ENCODE peak calls at places on chromosomes 6 and 20, in four cellular contexts. One of them, this sample, is unnamed.
A peak's percentile ranks its signal among the peaks of the same experiment; 100 is the strongest.

GRCh38 chr6:128567029-128567428 is 46.6 kb upstream of the PTPRK start:
- DNase-seq in AG04450: no peak
- DNase-seq in prostate gland: no peak
- DNase-seq in pancreas: no peak
- DNase-seq in this sample: no peak

GRCh38 chr20:38307371-38308046 is 3.6 kb downstream of the BPI start:
- DNase-seq in AG04450: no peak
- DNase-seq in prostate gland: no peak
- DNase-seq in pancreas: no peak
- DNase-seq in this sample: no peak

GRCh38 chr20:59015812-59016711 is 3.2 kb upstream of the TUBB1 start:
- DNase-seq in AG04450: no peak
- DNase-seq in prostate gland: no peak
- DNase-seq in pancreas: no peak
- DNase-seq in this sample: no peak

GRCh38 chr20:62614085-62614960 is 28.0 kb upstream of the SLCO4A1 start:
- DNase-seq in AG04450: no peak
- DNase-seq in prostate gland: no peak
- DNase-seq in pancreas: no peak
- DNase-seq in this sample: no peak

GRCh38 chr6:27752038-27752885 is 159.9 kb downstream of the OR2B2 start:
- DNase-seq in AG04450: peak; percentile 57
- DNase-seq in prostate gland: peak; percentile 70
- DNase-seq in pancreas: peak; percentile 60
- DNase-seq in this sample: peak; percentile 70

GRCh38 chr20:63132715-63133471 is 83.0 kb downstream of the YTHDF1 start:
- DNase-seq in AG04450: no peak
- DNase-seq in prostate gland: no peak
- DNase-seq in pancreas: peak; percentile 38
- DNase-seq in this sample: no peak

GRCh38 chr6:27178001-27178730 is 69.3 kb upstream of the PRSS16 start:
- DNase-seq in AG04450: peak; percentile 85
- DNase-seq in prostate gland: peak; percentile 42
- DNase-seq in pancreas: no peak
- DNase-seq in this sample: no peak

GRCh38 chr6:79446006-79446405 is 91.2 kb downstream of the LCA5 start:
- DNase-seq in AG04450: no peak
- DNase-seq in prostate gland: no peak
- DNase-seq in pancreas: no peak
- DNase-seq in this sample: no peak

GRCh38 chr6:42338573-42339218 is 113.0 kb downstream of the TRERF1 start:
- DNase-seq in AG04450: peak; percentile 95
- DNase-seq in prostate gland: no peak
- DNase-seq in pancreas: no peak
- DNase-seq in this sample: no peak

GRCh38 chr6:45710304-45710821 is 305.3 kb downstream of the CLIC5 start:
- DNase-seq in AG04450: no peak
- DNase-seq in prostate gland: no peak
- DNase-seq in pancreas: no peak
- DNase-seq in this sample: no peak

GRCh38 chr6:68701159-68701558 is 66.1 kb downstream of the ADGRB3 start:
- DNase-seq in AG04450: no peak
- DNase-seq in prostate gland: no peak
- DNase-seq in pancreas: no peak
- DNase-seq in this sample: no peak

GRCh38 chr20:10673176-10673830 is 496 bp downstream of the JAG1 start:
- DNase-seq in AG04450: no peak
- DNase-seq in prostate gland: no peak
- DNase-seq in pancreas: peak; percentile 80
- DNase-seq in this sample: no peak

GRCh38 chr6:80094017-80094416 is 12.5 kb upstream of the BCKDHB start:
- DNase-seq in AG04450: no peak
- DNase-seq in prostate gland: no peak
- DNase-seq in pancreas: no peak
- DNase-seq in this sample: no peak

GRCh38 chr20:34927736-34928135 is 27.9 kb downstream of the GSS start:
- DNase-seq in AG04450: no peak
- DNase-seq in prostate gland: no peak
- DNase-seq in pancreas: no peak
- DNase-seq in this sample: no peak

DNA sequence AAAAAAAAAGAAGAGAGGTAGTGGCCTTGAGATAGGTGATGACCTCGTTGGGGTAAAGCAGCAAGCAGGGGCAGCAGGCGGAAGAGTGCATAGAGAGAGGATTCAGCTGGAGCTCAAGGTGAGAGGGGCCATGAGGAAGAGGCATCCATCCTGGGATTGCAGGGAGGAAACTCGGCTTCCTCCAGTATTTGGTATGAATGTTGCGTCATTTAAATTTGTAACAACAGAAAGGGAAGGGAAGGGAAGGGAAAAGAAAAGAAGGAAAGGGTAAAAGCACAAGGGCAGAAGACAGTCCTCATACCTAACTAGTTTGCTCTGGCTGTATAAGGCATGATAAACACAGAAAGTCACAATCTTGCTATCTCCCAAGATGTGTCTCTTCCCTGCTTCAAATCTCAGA is 39.9 kb upstream of the MYB start:
- DNase-seq in AG04450: no peak
- DNase-seq in prostate gland: no peak
- DNase-seq in pancreas: no peak
- DNase-seq in this sample: no peak
- H3K4me3 ChIP-seq in AG04450: no peak overlapping the region
- H3K4me3 ChIP-seq in prostate gland: no peak overlapping the region
- H3K4me3 ChIP-seq in pancreas: no peak overlapping the region
- H3K4me3 ChIP-seq in this sample: no peak overlapping the region

GRCh38 chr20:12252793-12253192 is 335.1 kb downstream of the BTBD3 start:
- DNase-seq in AG04450: no peak
- DNase-seq in prostate gland: no peak
- DNase-seq in pancreas: no peak
- DNase-seq in this sample: no peak

DNA sequence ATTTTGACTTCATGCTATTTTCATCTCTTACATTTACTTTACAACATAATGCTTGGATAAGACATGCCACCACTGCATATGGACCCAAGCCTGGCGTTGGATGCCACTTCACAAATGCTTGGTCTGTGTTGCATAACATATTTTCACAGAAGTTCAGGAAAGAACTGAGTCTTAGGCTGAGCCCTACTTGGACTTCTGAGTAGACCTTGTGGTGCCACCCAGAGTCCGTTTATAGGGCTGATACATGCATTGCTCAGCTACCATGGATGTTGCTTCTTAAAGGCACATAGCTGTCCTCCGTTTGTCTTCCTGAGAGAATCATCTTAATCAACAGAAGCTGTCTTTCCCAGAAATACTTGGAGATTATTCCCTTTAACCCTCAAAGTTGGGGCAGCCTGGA is 337.9 kb downstream of the BTBD3 start:
- DNase-seq in AG04450: no peak
- DNase-seq in prostate gland: no peak
- DNase-seq in pancreas: no peak
- DNase-seq in this sample: no peak
- TF ChIP-seq CTCF in AG04450: no peak
- TF ChIP-seq CTCF in prostate gland: no peak
- TF ChIP-seq CTCF in pancreas: no peak
- TF ChIP-seq CTCF in this sample: no peak

DNA sequence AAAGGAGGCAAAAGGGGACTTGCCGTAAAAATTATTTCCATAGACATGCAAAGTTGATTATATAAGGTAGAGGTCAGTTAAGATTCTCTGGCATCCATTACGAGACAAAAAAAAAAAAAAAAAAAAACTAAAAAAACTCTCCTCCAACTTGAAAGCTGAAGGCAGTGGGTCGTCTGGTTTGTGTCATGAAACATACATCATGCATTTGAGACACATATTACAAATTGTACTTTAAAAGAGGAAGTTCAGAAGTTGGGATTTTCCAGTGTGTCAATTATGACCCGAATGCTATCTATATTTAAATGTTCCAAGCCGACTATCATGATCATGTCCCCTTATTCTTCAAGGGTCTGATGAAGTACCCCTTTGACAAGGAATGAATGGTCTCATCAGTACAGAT is 125.1 kb downstream of the ZNF217 start:
- DNase-seq in AG04450: no peak
- DNase-seq in prostate gland: no peak
- DNase-seq in pancreas: no peak
- DNase-seq in this sample: no peak
- H3K4me3 ChIP-seq in AG04450: no peak overlapping the region
- H3K4me3 ChIP-seq in prostate gland: no peak overlapping the region
- H3K4me3 ChIP-seq in pancreas: no peak overlapping the region
- H3K4me3 ChIP-seq in this sample: no peak overlapping the region

GRCh38 chr6:91383207-91383606 is 796.3 kb upstream of the MAP3K7 start:
- DNase-seq in AG04450: no peak
- DNase-seq in prostate gland: no peak
- DNase-seq in pancreas: no peak
- DNase-seq in this sample: no peak

GRCh38 chr6:91386204-91386603 is 799.3 kb upstream of the MAP3K7 start:
- DNase-seq in AG04450: no peak
- DNase-seq in prostate gland: no peak
- DNase-seq in pancreas: no peak
- DNase-seq in this sample: no peak

GRCh38 chr6:91387290-91388062 is 800.6 kb upstream of the MAP3K7 start:
- DNase-seq in AG04450: no peak
- DNase-seq in prostate gland: no peak
- DNase-seq in pancreas: no peak
- DNase-seq in this sample: no peak
- TF ChIP-seq CTCF in AG04450: no peak
- TF ChIP-seq CTCF in prostate gland: no peak
- TF ChIP-seq CTCF in pancreas: no peak
- TF ChIP-seq CTCF in this sample: no peak

GRCh38 chr6:154245542-154245941 is 111.1 kb downstream of the IPCEF1 start:
- DNase-seq in AG04450: no peak
- DNase-seq in prostate gland: no peak
- DNase-seq in pancreas: no peak
- DNase-seq in this sample: no peak

GRCh38 chr6:154247119-154247814 is 109.3 kb downstream of the IPCEF1 start:
- DNase-seq in AG04450: no peak
- DNase-seq in prostate gland: no peak
- DNase-seq in pancreas: no peak
- DNase-seq in this sample: no peak

GRCh38 chr6:154252676-154253075 is 103.9 kb downstream of the IPCEF1 start:
- DNase-seq in AG04450: no peak
- DNase-seq in prostate gland: no peak
- DNase-seq in pancreas: no peak
- DNase-seq in this sample: no peak

GRCh38 chr6:154246723-154247118 is 109.9 kb downstream of the IPCEF1 start:
- DNase-seq in AG04450: no peak
- DNase-seq in prostate gland: no peak
- DNase-seq in pancreas: no peak
- DNase-seq in this sample: no peak

GRCh38 chr6:154249499-154250298 is 106.9 kb downstream of the IPCEF1 start:
- DNase-seq in AG04450: no peak
- DNase-seq in prostate gland: no peak
- DNase-seq in pancreas: no peak
- DNase-seq in this sample: no peak
- H3K4me3 ChIP-seq in AG04450: no peak overlapping the region
- H3K4me3 ChIP-seq in prostate gland: no peak overlapping the region
- H3K4me3 ChIP-seq in pancreas: no peak overlapping the region
- H3K4me3 ChIP-seq in this sample: no peak overlapping the region

GRCh38 chr20:41242807-41243206 is 74.7 kb downstream of the ZHX3 start:
- DNase-seq in AG04450: no peak
- DNase-seq in prostate gland: no peak
- DNase-seq in pancreas: no peak
- DNase-seq in this sample: no peak

GRCh38 chr20:41248371-41249024 is 69.0 kb downstream of the ZHX3 start:
- DNase-seq in AG04450: no peak
- DNase-seq in prostate gland: peak; percentile 26
- DNase-seq in pancreas: no peak
- DNase-seq in this sample: no peak

GRCh38 chr20:41242352-41242751 is 75.2 kb downstream of the ZHX3 start:
- DNase-seq in AG04450: no peak
- DNase-seq in prostate gland: no peak
- DNase-seq in pancreas: no peak
- DNase-seq in this sample: no peak

GRCh38 chr20:41247523-41248370 is 69.8 kb downstream of the ZHX3 start:
- DNase-seq in AG04450: no peak
- DNase-seq in prostate gland: no peak
- DNase-seq in pancreas: no peak
- DNase-seq in this sample: no peak

DNA sequence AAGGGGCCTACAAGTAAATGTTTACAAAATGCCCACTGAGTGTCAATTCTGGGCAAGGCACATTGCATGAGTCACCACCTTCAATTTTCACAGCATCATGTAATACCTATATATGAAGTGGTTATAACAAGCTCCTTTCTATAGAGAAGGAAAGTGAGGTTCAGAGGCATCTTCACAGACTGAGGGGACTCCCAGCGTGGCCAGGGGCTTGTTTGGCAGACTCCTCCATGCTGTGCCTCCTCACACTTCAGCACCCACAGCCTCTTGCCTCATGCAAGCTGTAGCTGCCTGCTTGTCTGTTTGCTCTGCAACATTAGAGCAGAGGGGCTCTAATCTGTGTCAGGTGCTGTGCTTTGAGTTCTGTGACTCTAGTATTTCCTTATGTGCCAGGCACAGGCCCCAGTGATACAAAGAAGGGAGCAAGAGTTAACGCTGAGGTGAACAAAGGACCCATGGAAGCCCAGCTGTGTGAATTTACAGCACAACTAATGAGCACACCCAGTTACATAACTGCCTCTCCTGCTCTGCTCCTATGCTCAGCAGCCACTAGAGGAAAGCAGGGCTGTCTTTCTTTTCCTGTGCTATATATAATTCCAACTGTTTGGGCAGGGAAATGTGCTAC is 72.3 kb downstream of the ZHX3 start:
- DNase-seq in AG04450: no peak
- DNase-seq in prostate gland: no peak
- DNase-seq in pancreas: no peak
- DNase-seq in this sample: no peak
- TF ChIP-seq CTCF in AG04450: peak; percentile 14
- TF ChIP-seq CTCF in prostate gland: peak; percentile 17
- TF ChIP-seq CTCF in pancreas: no peak
- TF ChIP-seq CTCF in this sample: no peak

DNA sequence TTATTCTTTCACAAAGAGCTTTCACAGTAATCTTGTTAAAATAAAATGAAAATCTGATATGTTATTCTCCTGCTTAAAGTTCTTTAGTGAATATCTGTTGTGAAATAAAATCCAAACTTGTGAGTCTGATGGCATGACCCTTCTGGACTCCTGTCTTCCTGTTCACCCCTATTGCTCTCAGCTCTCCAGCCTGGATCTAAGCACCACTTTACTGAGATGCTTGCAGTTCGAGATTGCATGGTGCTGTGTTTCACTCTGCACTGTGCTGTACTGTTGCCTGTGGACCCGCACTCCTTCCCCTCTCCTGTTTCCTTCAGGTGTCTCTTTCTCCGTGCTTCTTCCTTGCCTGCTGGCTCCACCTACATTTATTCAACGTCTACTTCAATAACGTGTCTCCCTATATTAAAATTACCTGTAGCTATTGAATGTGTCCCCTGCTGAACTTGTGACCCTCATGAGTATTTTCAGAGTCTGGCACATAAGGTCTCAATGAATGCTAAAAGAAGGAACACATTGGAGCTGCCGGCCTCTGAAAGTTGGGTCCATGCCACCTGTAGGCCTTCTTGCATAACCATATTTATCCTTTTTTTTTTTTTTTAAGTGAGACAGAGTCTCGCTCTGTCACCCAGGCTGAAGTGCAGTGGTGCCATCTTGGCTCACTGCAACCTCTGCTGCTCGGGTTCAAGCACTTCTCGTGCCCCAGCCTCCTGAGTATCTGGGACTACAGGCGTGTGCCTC is 100.1 kb downstream of the ARID1B start:
- DNase-seq in AG04450: no peak
- DNase-seq in prostate gland: no peak
- DNase-seq in pancreas: no peak
- DNase-seq in this sample: no peak
- H3K4me3 ChIP-seq in AG04450: no peak overlapping the region
- H3K4me3 ChIP-seq in prostate gland: no peak overlapping the region
- H3K4me3 ChIP-seq in pancreas: no peak overlapping the region
- H3K4me3 ChIP-seq in this sample: no peak overlapping the region